ENCODE peak calls at places on chromosomes 2 and 18, in six cellular contexts. X, B, D, H, O and N are unnamed samples.

GRCh38 chr2:174485763-174486613 is 841 bp downstream of the GPR155 start:
- DNase-seq in X (no peak), D (no peak), B (peak; percentile 15), H (no peak), O (no peak), N (peak; percentile 47)

GRCh38 chr2:202060218-202060617 is 12.8 kb upstream of the KIAA2012 start:
- DNase-seq in D (no peak), X (no peak), H (no peak), O (no peak), B (no peak), N (no peak)

GRCh38 chr2:83103602-83104001 is 1355.5 kb downstream of the SUCLG1 start:
- DNase-seq in X (no peak), O (no peak), D (peak; percentile 70), B (no peak), H (no peak), N (peak; percentile 42)

GRCh38 chr2:69211686-69212085 is 175.3 kb downstream of the GFPT1 start:
- DNase-seq in B (no peak), H (no peak), D (no peak), O (no peak), X (no peak), N (no peak)

GRCh38 chr2:237452846-237453245 is 34.2 kb upstream of the MLPH start:
- DNase-seq in X (no peak), D (no peak), B (no peak), O (no peak), H (no peak), N (peak; percentile 54)

GRCh38 chr18:70663141-70663540 is 374.3 kb downstream of the SOCS6 start:
- DNase-seq in B (no peak), X (no peak), D (no peak), O (no peak), H (no peak), N (peak; percentile 4)

GRCh38 chr2:73359915-73360697 is 25.5 kb upstream of the ALMS1 start:
- DNase-seq in B (no peak), D (no peak), O (no peak), X (no peak), H (no peak), N (peak; percentile 8)

GRCh38 chr2:156319811-156320490 is 12.6 kb downstream of the NR4A2 start:
- DNase-seq in X (no peak), B (no peak), D (no peak), H (no peak), O (no peak), N (peak; percentile 46)

GRCh38 chr18:8656226-8656625 is 47.0 kb downstream of the RAB12 start:
- DNase-seq in D (no peak), B (no peak), X (no peak), O (no peak), H (no peak), N (no peak)

GRCh38 chr18:59813942-59814341 is 85.9 kb upstream of the PMAIP1 start:
- DNase-seq in H (no peak), O (no peak), X (no peak), D (no peak), B (no peak), N (peak; percentile 25)

GRCh38 chr2:228444156-228444555 is 262.7 kb upstream of the SPHKAP start:
- DNase-seq in O (no peak), B (no peak), D (no peak), H (no peak), X (no peak), N (no peak)